ENCODE peak calls at places on chromosomes 13 and 19, in seven cellular contexts. One of them, this sample, is unnamed.

GRCh38 chr19:54662730-54663129 is at the start of gene LILRB4:
- DNase-seq in aorta: peak
- DNase-seq in activated naive CD8-positive, alpha-beta T cell treated with anti-CD3 and anti-CD28 coated beads for 36 hours: no peak
- DNase-seq in NCI-H1105 treated with DMSO at 0.1 percent for 48 hours: no peak
- DNase-seq in T-helper 17 cell: no peak
- DNase-seq in skeletal muscle cell: no peak
- DNase-seq in activated CD4-positive, alpha-beta T cell treated with anti-CD3 and anti-CD28 coated beads, Interleukin-2, amount 10 ng/mL, durations not matched to agents 7 days and 5 days: no peak
- DNase-seq in this sample: no peak

GRCh38 chr13:65724261-65724660 is 1505.9 kb downstream of the PCDH9 start:
- DNase-seq in aorta: no peak
- DNase-seq in activated naive CD8-positive, alpha-beta T cell treated with anti-CD3 and anti-CD28 coated beads for 36 hours: no peak
- DNase-seq in NCI-H1105 treated with DMSO at 0.1 percent for 48 hours: no peak
- DNase-seq in T-helper 17 cell: no peak
- DNase-seq in skeletal muscle cell: peak
- DNase-seq in activated CD4-positive, alpha-beta T cell treated with anti-CD3 and anti-CD28 coated beads, Interleukin-2, amount 10 ng/mL, durations not matched to agents 7 days and 5 days: no peak
- DNase-seq in this sample: no peak

GRCh38 chr13:23695711-23696512 is 125.7 kb downstream of the TNFRSF19 start:
- DNase-seq in aorta: peak
- DNase-seq in activated naive CD8-positive, alpha-beta T cell treated with anti-CD3 and anti-CD28 coated beads for 36 hours: peak
- DNase-seq in NCI-H1105 treated with DMSO at 0.1 percent for 48 hours: no peak
- DNase-seq in T-helper 17 cell: peak
- DNase-seq in skeletal muscle cell: no peak
- DNase-seq in activated CD4-positive, alpha-beta T cell treated with anti-CD3 and anti-CD28 coated beads, Interleukin-2, amount 10 ng/mL, durations not matched to agents 7 days and 5 days: peak
- DNase-seq in this sample: no peak

GRCh38 chr13:27960362-27961226 is 8.5 kb downstream of the CDX2 start:
- DNase-seq in aorta: no peak
- DNase-seq in activated naive CD8-positive, alpha-beta T cell treated with anti-CD3 and anti-CD28 coated beads for 36 hours: peak
- DNase-seq in NCI-H1105 treated with DMSO at 0.1 percent for 48 hours: no peak
- DNase-seq in T-helper 17 cell: no peak
- DNase-seq in skeletal muscle cell: no peak
- DNase-seq in activated CD4-positive, alpha-beta T cell treated with anti-CD3 and anti-CD28 coated beads, Interleukin-2, amount 10 ng/mL, durations not matched to agents 7 days and 5 days: peak
- DNase-seq in this sample: peak

GRCh38 chr13:100301418-100301817 is 212.5 kb downstream of the PCCA start:
- DNase-seq in aorta: no peak
- DNase-seq in activated naive CD8-positive, alpha-beta T cell treated with anti-CD3 and anti-CD28 coated beads for 36 hours: no peak
- DNase-seq in NCI-H1105 treated with DMSO at 0.1 percent for 48 hours: peak
- DNase-seq in T-helper 17 cell: no peak
- DNase-seq in skeletal muscle cell: no peak
- DNase-seq in activated CD4-positive, alpha-beta T cell treated with anti-CD3 and anti-CD28 coated beads, Interleukin-2, amount 10 ng/mL, durations not matched to agents 7 days and 5 days: no peak
- DNase-seq in this sample: peak

GRCh38 chr19:29483641-29483920 is 42.2 kb upstream of the VSTM2B start:
- DNase-seq in aorta: peak
- DNase-seq in activated naive CD8-positive, alpha-beta T cell treated with anti-CD3 and anti-CD28 coated beads for 36 hours: no peak
- DNase-seq in NCI-H1105 treated with DMSO at 0.1 percent for 48 hours: no peak
- DNase-seq in T-helper 17 cell: no peak
- DNase-seq in skeletal muscle cell: no peak
- DNase-seq in activated CD4-positive, alpha-beta T cell treated with anti-CD3 and anti-CD28 coated beads, Interleukin-2, amount 10 ng/mL, durations not matched to agents 7 days and 5 days: no peak
- DNase-seq in this sample: no peak

GRCh38 chr13:23449386-23450162 is 16.1 kb upstream of the SACS start:
- DNase-seq in aorta: no peak
- DNase-seq in activated naive CD8-positive, alpha-beta T cell treated with anti-CD3 and anti-CD28 coated beads for 36 hours: no peak
- DNase-seq in NCI-H1105 treated with DMSO at 0.1 percent for 48 hours: no peak
- DNase-seq in T-helper 17 cell: no peak
- DNase-seq in skeletal muscle cell: no peak
- DNase-seq in activated CD4-positive, alpha-beta T cell treated with anti-CD3 and anti-CD28 coated beads, Interleukin-2, amount 10 ng/mL, durations not matched to agents 7 days and 5 days: no peak
- DNase-seq in this sample: no peak

GRCh38 chr19:13974073-13974472 is 21.8 kb downstream of the DCAF15 start:
- DNase-seq in aorta: no peak
- DNase-seq in activated naive CD8-positive, alpha-beta T cell treated with anti-CD3 and anti-CD28 coated beads for 36 hours: peak
- DNase-seq in NCI-H1105 treated with DMSO at 0.1 percent for 48 hours: no peak
- DNase-seq in T-helper 17 cell: no peak
- DNase-seq in skeletal muscle cell: no peak
- DNase-seq in activated CD4-positive, alpha-beta T cell treated with anti-CD3 and anti-CD28 coated beads, Interleukin-2, amount 10 ng/mL, durations not matched to agents 7 days and 5 days: peak
- DNase-seq in this sample: peak

GRCh38 chr13:44523176-44524017 is 52.7 kb downstream of the TSC22D1 start:
- DNase-seq in aorta: no peak
- DNase-seq in activated naive CD8-positive, alpha-beta T cell treated with anti-CD3 and anti-CD28 coated beads for 36 hours: no peak
- DNase-seq in NCI-H1105 treated with DMSO at 0.1 percent for 48 hours: no peak
- DNase-seq in T-helper 17 cell: no peak
- DNase-seq in skeletal muscle cell: peak
- DNase-seq in activated CD4-positive, alpha-beta T cell treated with anti-CD3 and anti-CD28 coated beads, Interleukin-2, amount 10 ng/mL, durations not matched to agents 7 days and 5 days: no peak
- DNase-seq in this sample: peak

GRCh38 chr13:109745702-109746101 is 40.7 kb downstream of the IRS2 start:
- DNase-seq in aorta: no peak
- DNase-seq in activated naive CD8-positive, alpha-beta T cell treated with anti-CD3 and anti-CD28 coated beads for 36 hours: no peak
- DNase-seq in NCI-H1105 treated with DMSO at 0.1 percent for 48 hours: no peak
- DNase-seq in T-helper 17 cell: no peak
- DNase-seq in skeletal muscle cell: no peak
- DNase-seq in activated CD4-positive, alpha-beta T cell treated with anti-CD3 and anti-CD28 coated beads, Interleukin-2, amount 10 ng/mL, durations not matched to agents 7 days and 5 days: no peak
- DNase-seq in this sample: peak

GRCh38 chr19:1105873-1106840 is 2.4 kb downstream of the GPX4 start:
- DNase-seq in aorta: no peak
- DNase-seq in activated naive CD8-positive, alpha-beta T cell treated with anti-CD3 and anti-CD28 coated beads for 36 hours: no peak
- DNase-seq in NCI-H1105 treated with DMSO at 0.1 percent for 48 hours: no peak
- DNase-seq in T-helper 17 cell: no peak
- DNase-seq in skeletal muscle cell: no peak
- DNase-seq in activated CD4-positive, alpha-beta T cell treated with anti-CD3 and anti-CD28 coated beads, Interleukin-2, amount 10 ng/mL, durations not matched to agents 7 days and 5 days: no peak
- DNase-seq in this sample: no peak

GRCh38 chr19:2926341-2927031 is 18.3 kb downstream of the ZNF77 start:
- DNase-seq in aorta: no peak
- DNase-seq in activated naive CD8-positive, alpha-beta T cell treated with anti-CD3 and anti-CD28 coated beads for 36 hours: no peak
- DNase-seq in NCI-H1105 treated with DMSO at 0.1 percent for 48 hours: no peak
- DNase-seq in T-helper 17 cell: no peak
- DNase-seq in skeletal muscle cell: no peak
- DNase-seq in activated CD4-positive, alpha-beta T cell treated with anti-CD3 and anti-CD28 coated beads, Interleukin-2, amount 10 ng/mL, durations not matched to agents 7 days and 5 days: no peak
- DNase-seq in this sample: no peak

GRCh38 chr19:12665646-12666304 is 767 bp downstream of the MAN2B1 start:
- DNase-seq in aorta: no peak
- DNase-seq in activated naive CD8-positive, alpha-beta T cell treated with anti-CD3 and anti-CD28 coated beads for 36 hours: peak
- DNase-seq in NCI-H1105 treated with DMSO at 0.1 percent for 48 hours: no peak
- DNase-seq in T-helper 17 cell: no peak
- DNase-seq in skeletal muscle cell: no peak
- DNase-seq in activated CD4-positive, alpha-beta T cell treated with anti-CD3 and anti-CD28 coated beads, Interleukin-2, amount 10 ng/mL, durations not matched to agents 7 days and 5 days: no peak
- DNase-seq in this sample: no peak

GRCh38 chr19:27776020-27776419 is 1436.9 kb downstream of the UQCRFS1 start:
- DNase-seq in aorta: no peak
- DNase-seq in activated naive CD8-positive, alpha-beta T cell treated with anti-CD3 and anti-CD28 coated beads for 36 hours: no peak
- DNase-seq in NCI-H1105 treated with DMSO at 0.1 percent for 48 hours: no peak
- DNase-seq in T-helper 17 cell: no peak
- DNase-seq in skeletal muscle cell: no peak
- DNase-seq in activated CD4-positive, alpha-beta T cell treated with anti-CD3 and anti-CD28 coated beads, Interleukin-2, amount 10 ng/mL, durations not matched to agents 7 days and 5 days: no peak
- DNase-seq in this sample: peak

GRCh38 chr19:54002495-54003315 is 11.3 kb downstream of the CACNG6 start:
- DNase-seq in aorta: no peak
- DNase-seq in activated naive CD8-positive, alpha-beta T cell treated with anti-CD3 and anti-CD28 coated beads for 36 hours: no peak
- DNase-seq in NCI-H1105 treated with DMSO at 0.1 percent for 48 hours: no peak
- DNase-seq in T-helper 17 cell: no peak
- DNase-seq in skeletal muscle cell: no peak
- DNase-seq in activated CD4-positive, alpha-beta T cell treated with anti-CD3 and anti-CD28 coated beads, Interleukin-2, amount 10 ng/mL, durations not matched to agents 7 days and 5 days: no peak
- DNase-seq in this sample: no peak

GRCh38 chr19:53554804-53555203 is 16.9 kb downstream of the ZNF331 start:
- DNase-seq in aorta: no peak
- DNase-seq in activated naive CD8-positive, alpha-beta T cell treated with anti-CD3 and anti-CD28 coated beads for 36 hours: no peak
- DNase-seq in NCI-H1105 treated with DMSO at 0.1 percent for 48 hours: no peak
- DNase-seq in T-helper 17 cell: no peak
- DNase-seq in skeletal muscle cell: no peak
- DNase-seq in activated CD4-positive, alpha-beta T cell treated with anti-CD3 and anti-CD28 coated beads, Interleukin-2, amount 10 ng/mL, durations not matched to agents 7 days and 5 days: no peak
- DNase-seq in this sample: peak

This sample was measured in DMS53.